ENCODE peak calls at places on chromosomes 4 and X, in four cellular contexts. One of them, this sample, is unnamed.
A peak's percentile ranks its signal among the peaks of the same experiment; 100 is the strongest.

GRCh38 chr4:14125375-14126129 is 498.0 kb upstream of the BOD1L1 start:
- DNase-seq in lung: no peak
- DNase-seq in H7: no peak
- DNase-seq in midbrain: no peak
- DNase-seq in this sample: no peak

GRCh38 chrX:95728446-95728845 is 956.2 kb upstream of the DIAPH2 start:
- DNase-seq in lung: no peak
- DNase-seq in midbrain: no peak
- DNase-seq in H7: no peak
- DNase-seq in this sample: peak; percentile 57

GRCh38 chr4:138301536-138301935 is 59.4 kb upstream of the SLC7A11 start:
- DNase-seq in H7: no peak
- DNase-seq in lung: no peak
- DNase-seq in midbrain: no peak
- DNase-seq in this sample: no peak

GRCh38 chr4:52604215-52604614 is 54.9 kb downstream of the USP46 start:
- DNase-seq in H7: peak; percentile 15
- DNase-seq in midbrain: no peak
- DNase-seq in lung: no peak
- DNase-seq in this sample: no peak

GRCh38 chr4:39617534-39617933 is 21.1 kb downstream of the SMIM14 start:
- DNase-seq in lung: no peak
- DNase-seq in midbrain: no peak
- DNase-seq in H7: no peak
- DNase-seq in this sample: no peak

GRCh38 chrX:18360867-18361266 is 6.4 kb upstream of the SCML2 start:
- DNase-seq in H7: no peak
- DNase-seq in lung: no peak
- DNase-seq in midbrain: no peak
- DNase-seq in this sample: no peak

GRCh38 chr4:106080376-106080775 is 185.1 kb downstream of the NPNT start:
- DNase-seq in lung: no peak
- DNase-seq in midbrain: no peak
- DNase-seq in H7: no peak
- DNase-seq in this sample: no peak

GRCh38 chr4:96305030-96305429 is 465.1 kb downstream of the PDHA2 start:
- DNase-seq in H7: no peak
- DNase-seq in midbrain: no peak
- DNase-seq in lung: no peak
- DNase-seq in this sample: no peak

GRCh38 chr4:102429553-102429952 is 71.6 kb upstream of the NFKB1 start:
- DNase-seq in lung: no peak
- DNase-seq in H7: no peak
- DNase-seq in midbrain: no peak
- DNase-seq in this sample: no peak

GRCh38 chrX:116317409-116317808 is 119.0 kb upstream of the SLC6A14 start:
- DNase-seq in H7: no peak
- DNase-seq in midbrain: peak; percentile 1
- DNase-seq in lung: peak; percentile 56
- DNase-seq in this sample: peak; percentile 35

GRCh38 chr4:147453561-147454141 is 27.2 kb upstream of the EDNRA start:
- DNase-seq in lung: no peak
- DNase-seq in midbrain: no peak
- DNase-seq in H7: no peak
- DNase-seq in this sample: no peak

GRCh38 chr4:77007358-77008230 is 58.0 kb downstream of the SEPTIN11 start:
- DNase-seq in midbrain: no peak
- DNase-seq in H7: peak; percentile 10
- DNase-seq in lung: peak; percentile 59
- DNase-seq in this sample: no peak

GRCh38 chrX:33132569-33132968 is 78.8 kb downstream of the DMD start:
- DNase-seq in H7: no peak
- DNase-seq in midbrain: no peak
- DNase-seq in lung: no peak
- DNase-seq in this sample: no peak

GRCh38 chrX:140091276-140091886 is 126.1 kb upstream of the CXorf66 start:
- DNase-seq in H7: peak; percentile 74
- DNase-seq in lung: no peak
- DNase-seq in midbrain: no peak
- DNase-seq in this sample: peak; percentile 67

GRCh38 chr4:60948008-60948407 is 252.1 kb upstream of the ADGRL3 start:
- DNase-seq in H7: no peak
- DNase-seq in midbrain: no peak
- DNase-seq in lung: no peak
- DNase-seq in this sample: no peak

GRCh38 chrX:101658661-101659477 is 781 bp downstream of the ARMCX2 start:
- DNase-seq in lung: peak; percentile 73
- DNase-seq in midbrain: peak; percentile 50
- DNase-seq in H7: peak; percentile 85
- DNase-seq in this sample: peak; percentile 79

GRCh38 chr4:69689530-69690111 is 36.6 kb upstream of the UGT2A1 start:
- DNase-seq in midbrain: peak; percentile 44
- DNase-seq in H7: peak; percentile 1
- DNase-seq in lung: no peak
- DNase-seq in this sample: peak; percentile 36

GRCh38 chr4:39526810-39527295 is 386 bp downstream of the UGDH start:
- DNase-seq in H7: peak; percentile 87
- DNase-seq in midbrain: peak; percentile 47
- DNase-seq in lung: no peak
- DNase-seq in this sample: peak; percentile 29

GRCh38 chr4:73734405-73735070 is 5.8 kb upstream of the CXCL8 start:
- DNase-seq in midbrain: no peak
- DNase-seq in H7: no peak
- DNase-seq in lung: no peak
- DNase-seq in this sample: no peak

GRCh38 chrX:37956223-37956622 is 50.1 kb upstream of the SYTL5 start:
- DNase-seq in lung: no peak
- DNase-seq in H7: no peak
- DNase-seq in midbrain: no peak
- DNase-seq in this sample: no peak

GRCh38 chr4:2837904-2838496 is 5.6 kb upstream of the ADD1 start:
- DNase-seq in midbrain: peak; percentile 37
- DNase-seq in lung: no peak
- DNase-seq in H7: peak; percentile 48
- DNase-seq in this sample: no peak

GRCh38 chrX:74458738-74459137 is 37.4 kb downstream of the SLC16A2 start:
- DNase-seq in midbrain: no peak
- DNase-seq in lung: no peak
- DNase-seq in H7: no peak
- DNase-seq in this sample: no peak

GRCh38 chrX:136589966-136590365 is 58.0 kb downstream of the VGLL1 start:
- DNase-seq in midbrain: no peak
- DNase-seq in lung: no peak
- DNase-seq in H7: no peak
- DNase-seq in this sample: no peak

GRCh38 chr4:139624441-139625130 is 41.0 kb upstream of the MGST2 start:
- DNase-seq in lung: no peak
- DNase-seq in H7: no peak
- DNase-seq in midbrain: no peak
- DNase-seq in this sample: no peak

This sample was measured in neural progenitor cell.